ENCODE peak calls at places on chromosomes 11 and 22, in ten cellular contexts. X is uterus, C is GM23248, I is adrenal gland, Z is mucosa of descending colon, P is A549, R is AG04450, A is cardiac fibroblast, J is neural progenitor cell, T is BJ. F is an unnamed sample.
A peak's percentile ranks its signal among the peaks of the same experiment; 100 is the strongest.

GRCh38 chr11:123469089-123469488 is 39.0 kb downstream of the GRAMD1B start:
- DNase-seq in X (no peak), C (no peak), I (peak; percentile 74), Z (no peak), P (no peak), R (no peak), A (peak; percentile 85), J (no peak), T (no peak), F (no peak)

GRCh38 chr22:20663941-20664593 is 109.8 kb upstream of the SERPIND1 start:
- DNase-seq in X (no peak), C (no peak), I (no peak), Z (no peak), P (no peak), R (no peak), A (no peak), J (no peak), T (no peak), F (peak; percentile 41)

GRCh38 chr22:40898850-40899357 is 37.0 kb upstream of the DNAJB7 start:
- DNase-seq in X (no peak), C (peak; percentile 78), I (no peak), Z (peak; percentile 17), P (peak; percentile 10), R (peak; percentile 27), A (peak; percentile 70), J (peak; percentile 36), T (peak; percentile 9), F (no peak)

GRCh38 chr11:61516675-61517516 is 8.3 kb downstream of the LRRC10B start:
- DNase-seq in X (peak; percentile 46), C (peak; percentile 45), I (peak; percentile 32), Z (peak; percentile 57), P (peak; percentile 86), R (no peak), A (peak; percentile 28), J (peak; percentile 87), T (no peak), F (no peak)

GRCh38 chr11:126601136-126601535 is 245.7 kb downstream of the ST3GAL4 start:
- DNase-seq in X (no peak), C (no peak), I (no peak), Z (no peak), P (no peak), R (no peak), A (no peak), J (no peak), T (no peak), F (no peak)

GRCh38 chr11:106238704-106239360 is 161.4 kb downstream of the AASDHPPT start:
- DNase-seq in X (no peak), C (no peak), I (no peak), Z (no peak), P (no peak), R (no peak), A (no peak), J (peak; percentile 11), T (no peak), F (no peak)

GRCh38 chr11:35344990-35345655 is 74.2 kb downstream of the SLC1A2 start:
- DNase-seq in X (no peak), C (no peak), I (peak; percentile 42), Z (peak; percentile 5), P (no peak), R (no peak), A (no peak), J (no peak), T (no peak), F (no peak)

GRCh38 chr11:129316781-129317180 is 58.9 kb upstream of the BARX2 start:
- DNase-seq in X (no peak), C (no peak), I (no peak), Z (no peak), P (no peak), R (no peak), A (no peak), J (no peak), T (no peak), F (no peak)

GRCh38 chr22:17914474-17914873 is 109.9 kb downstream of the MICAL3 start:
- DNase-seq in X (no peak), C (no peak), I (peak; percentile 36), Z (no peak), P (no peak), R (no peak), A (no peak), J (no peak), T (no peak), F (no peak)

GRCh38 chr22:36405671-36406070 is 17.9 kb upstream of the MYH9 start:
- DNase-seq in X (no peak), C (peak; percentile 63), I (peak; percentile 45), Z (no peak), P (no peak), R (no peak), A (peak; percentile 57), J (no peak), T (no peak), F (no peak)

GRCh38 chr22:43667658-43668057 is 144.4 kb downstream of the EFCAB6 start:
- DNase-seq in X (no peak), C (no peak), I (no peak), Z (no peak), P (no peak), R (no peak), A (no peak), J (no peak), T (no peak), F (no peak)

GRCh38 chr22:36862251-36863242 is 1.7 kb downstream of the NCF4 start:
- DNase-seq in X (no peak), C (no peak), I (peak; percentile 58), Z (peak; percentile 49), P (no peak), R (no peak), A (no peak), J (no peak), T (no peak), F (no peak)

GRCh38 chr22:39090426-39091064 is 6.5 kb upstream of the APOBEC3H start:
- DNase-seq in X (no peak), C (peak; percentile 18), I (peak; percentile 19), Z (peak; percentile 33), P (no peak), R (no peak), A (no peak), J (no peak), T (no peak), F (no peak)

GRCh38 chr11:127059286-127060200 is 59.0 kb upstream of the KIRREL3 start:
- DNase-seq in X (no peak), C (peak; percentile 91), I (no peak), Z (no peak), P (no peak), R (no peak), A (no peak), J (no peak), T (no peak), F (no peak)

GRCh38 chr11:94028436-94028835 is 7.3 kb downstream of the HEPHL1 start:
- DNase-seq in X (no peak), C (peak; percentile 73), I (no peak), Z (no peak), P (no peak), R (peak; percentile 70), A (peak; percentile 8), J (no peak), T (peak; percentile 28), F (no peak)

GRCh38 chr11:104343578-104343977 is 179.6 kb upstream of the PDGFD start:
- DNase-seq in X (no peak), C (peak; percentile 24), I (no peak), Z (no peak), P (peak; percentile 0), R (no peak), A (peak; percentile 21), J (peak; percentile 27), T (no peak), F (no peak)

GRCh38 chr22:36075230-36075629 is 46.6 kb upstream of the RBFOX2 start:
- DNase-seq in X (no peak), C (no peak), I (no peak), Z (no peak), P (no peak), R (no peak), A (no peak), J (no peak), T (no peak), F (no peak)

GRCh38 chr11:45025716-45026492 is 75.2 kb upstream of the TP53I11 start:
- DNase-seq in X (no peak), C (no peak), I (peak; percentile 75), Z (peak; percentile 33), P (no peak), R (no peak), A (peak; percentile 87), J (no peak), T (no peak), F (no peak)

GRCh38 chr11:105000797-105001196 is 22.2 kb downstream of the CASP5 start:
- DNase-seq in X (no peak), C (peak; percentile 12), I (peak; percentile 33), Z (peak; percentile 27), P (no peak), R (no peak), A (no peak), J (peak; percentile 33), T (no peak), F (no peak)

DNA sequence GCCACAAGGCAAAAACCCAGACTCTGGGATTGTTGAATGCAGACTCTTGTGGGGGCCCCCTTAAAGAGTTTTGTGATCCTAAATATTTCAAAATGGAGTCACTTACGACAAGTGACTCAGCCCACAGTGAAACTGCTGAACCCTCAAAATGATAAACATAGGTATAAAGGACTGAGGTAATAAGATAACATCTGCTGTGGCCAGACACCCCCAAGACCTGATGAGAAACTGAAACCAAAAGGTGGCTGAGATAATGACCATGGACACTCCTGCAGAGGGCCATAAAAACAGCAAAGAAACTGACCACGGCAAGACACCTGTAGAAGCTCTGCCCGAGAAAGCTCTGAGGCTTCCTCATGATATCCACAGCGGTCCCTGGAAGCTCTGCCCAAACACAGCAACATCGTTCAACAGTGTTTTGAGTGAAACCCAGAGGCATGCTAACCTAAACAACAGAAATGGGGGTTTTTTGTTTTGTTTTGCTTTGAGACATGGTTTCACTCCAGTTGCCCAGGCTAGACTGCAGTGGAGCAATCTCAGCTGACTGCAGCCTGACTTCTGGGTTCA is 1.6 kb upstream of the PLAAT4 start:
- DNase-seq in X (no peak), C (no peak), I (no peak), Z (no peak), P (no peak), R (no peak), A (no peak), J (no peak), T (no peak), F (no peak)
- H3K4me3 ChIP-seq in X (no peak overlapping the region), C (no peak overlapping the region), I (no peak overlapping the region), Z (no peak overlapping the region), P (no peak overlapping the region), R (no peak overlapping the region), A (no peak overlapping the region), J (no peak overlapping the region), T (no peak overlapping the region), F (no peak overlapping the region)

GRCh38 chr11:64870893-64871849 is 7.2 kb downstream of the EHD1 start:
- DNase-seq in X (no peak), C (no peak), I (no peak), Z (peak; percentile 46), P (no peak), R (no peak), A (no peak), J (no peak), T (no peak), F (no peak)
- H3K4me3 ChIP-seq in X (no peak overlapping the region), C (peak overlapping the region; percentile 18), I (no peak overlapping the region), Z (no peak overlapping the region), P (no peak overlapping the region), R (no peak overlapping the region), A (no peak overlapping the region), J (no peak overlapping the region), T (no peak overlapping the region), F (peak overlapping the region; percentile 61)

GRCh38 chr11:133714471-133715375 is 130.6 kb downstream of the SPATA19 start:
- DNase-seq in X (no peak), C (no peak), I (no peak), Z (no peak), P (no peak), R (no peak), A (no peak), J (peak; percentile 72), T (no peak), F (peak; percentile 55)
- H3K4me3 ChIP-seq in X (no peak overlapping the region), C (no peak overlapping the region), I (no peak overlapping the region), Z (no peak overlapping the region), P (no peak overlapping the region), R (no peak overlapping the region), A (no peak overlapping the region), J (no peak overlapping the region), T (no peak overlapping the region), F (no peak overlapping the region)

GRCh38 chr11:47062736-47063135 is 113.9 kb downstream of the ARFGAP2 start:
- DNase-seq in X (no peak), C (no peak), I (no peak), Z (no peak), P (no peak), R (no peak), A (no peak), J (no peak), T (no peak), F (no peak)
- H3K4me3 ChIP-seq in X (no peak overlapping the region), C (no peak overlapping the region), I (no peak overlapping the region), Z (no peak overlapping the region), P (no peak overlapping the region), R (no peak overlapping the region), A (no peak overlapping the region), J (no peak overlapping the region), T (no peak overlapping the region), F (no peak overlapping the region)

F was measured in coronary artery.